ENCODE peak calls at places on chromosomes 16 and 17, in seven cellular contexts. B is right lobe of liver, W is ovary, K is tibial nerve, N is transverse colon, M is breast epithelium, F is mesenchymal stem cell. T is an unnamed sample. For H3K4me1, the result is how much of the 10 kb centered on the place peaks cover.

GRCh38 chr16:50269769-50270509 is 3.6 kb downstream of the ADCY7 start:
- DNase-seq in F (no peak), N (no peak), B (no peak), W (peak), M (no peak), K (no peak), T (no peak)

GRCh38 chr16:20372696-20373095 is 20.2 kb upstream of the UMOD start:
- DNase-seq in B (no peak), M (no peak), F (no peak), N (no peak), K (no peak), W (no peak), T (peak)

GRCh38 chr16:82135844-82136243 is 34.2 kb downstream of the MPHOSPH6 start:
- DNase-seq in M (no peak), W (no peak), B (no peak), N (no peak), K (no peak), F (no peak), T (no peak)

GRCh38 chr17:39926588-39927100 is 757 bp downstream of the ORMDL3 start:
- DNase-seq in B (peak), M (peak), K (no peak), N (peak), W (no peak), F (peak), T (peak)

GRCh38 chr17:49632201-49632600 is 45.7 kb downstream of the SPOP start:
- DNase-seq in K (no peak), B (no peak), N (no peak), F (no peak), W (no peak), M (no peak), T (no peak)

GRCh38 chr16:73610605-73611177 is 562.8 kb upstream of the ZFHX3 start:
- DNase-seq in F (no peak), B (no peak), N (no peak), W (no peak), M (no peak), K (no peak), T (no peak)

GRCh38 chr16:67882374-67883145 is 2.1 kb upstream of the NRN1L start:
- DNase-seq in N (no peak), K (no peak), W (no peak), M (no peak), F (no peak), B (peak), T (no peak)

GRCh38 chr16:2019500-2019899 is at the start of gene NPW:
- DNase-seq in F (peak), M (no peak), N (no peak), W (peak), K (no peak), B (peak), T (peak)

GRCh38 chr16:88456356-88457292 is 3.5 kb downstream of the ZFPM1 start:
- DNase-seq in K (no peak), N (no peak), M (no peak), W (no peak), B (no peak), F (no peak), T (no peak)

GRCh38 chr16:50688867-50689266 is 4.5 kb upstream of the NOD2 start:
- DNase-seq in B (no peak), M (no peak), K (no peak), W (no peak), F (no peak), N (no peak), T (no peak)

GRCh38 chr16:48462146-48462740 is 77.0 kb upstream of the SIAH1 start:
- DNase-seq in M (no peak), K (no peak), F (no peak), W (no peak), B (no peak), N (no peak), T (no peak)

GRCh38 chr16:53817117-53817516 is 113.2 kb downstream of the FTO start:
- DNase-seq in W (no peak), B (no peak), M (no peak), N (no peak), K (no peak), F (peak), T (peak)

GRCh38 chr16:8426569-8426968 is 163.7 kb downstream of the TMEM114 start:
- DNase-seq in B (no peak), K (no peak), M (no peak), W (no peak), F (no peak), N (no peak), T (no peak)

GRCh38 chr16:85173981-85174751 is 61.9 kb upstream of the CIBAR2 start:
- DNase-seq in K (no peak), B (peak), W (peak), F (peak), M (no peak), N (peak), T (peak)

GRCh38 chr16:13902052-13902451 is 17.9 kb upstream of the ERCC4 start:
- DNase-seq in K (no peak), B (no peak), F (no peak), N (no peak), M (no peak), W (no peak), T (no peak)

GRCh38 chr16:52022177-52022576 is 524.8 kb downstream of the TOX3 start:
- DNase-seq in F (no peak), K (no peak), M (no peak), N (no peak), B (no peak), W (no peak), T (no peak)

GRCh38 chr16:23368469-23368868 is 66.4 kb downstream of the SCNN1B start:
- DNase-seq in B (no peak), K (no peak), N (no peak), F (no peak), M (no peak), W (no peak), T (peak)

GRCh38 chr16:28309811-28310311 is 17.5 kb downstream of the SBK1 start:
- DNase-seq in W (no peak), M (no peak), K (no peak), N (peak), B (no peak), F (no peak), T (no peak)

GRCh38 chr16:10314811-10315210 is 71.0 kb upstream of the ATF7IP2 start:
- DNase-seq in W (no peak), K (no peak), F (no peak), B (no peak), N (no peak), M (no peak), T (peak)

GRCh38 chr17:27384261-27384701 is 72.0 kb upstream of the KSR1 start:
- DNase-seq in K (no peak), M (peak), N (peak), F (peak), B (peak), W (no peak), T (peak)

GRCh38 chr17:43917348-43918025 is 10.2 kb upstream of the MPP2 start:
- DNase-seq in N (peak), F (peak), B (peak), M (no peak), K (no peak), W (peak), T (peak)

GRCh38 chr17:2602597-2603017 is 9.2 kb downstream of the PAFAH1B1 start:
- DNase-seq in F (peak), W (no peak), M (no peak), B (no peak), N (no peak), K (no peak), T (no peak)

GRCh38 chr17:73480740-73481139 is 163.5 kb downstream of the SDK2 start:
- DNase-seq in M (no peak), W (no peak), N (no peak), F (no peak), K (no peak), B (no peak), T (no peak)

GRCh38 chr16:28063611-28064061 is at the start of gene GSG1L:
- DNase-seq in B (no peak), M (no peak), N (no peak), W (no peak), F (no peak), K (no peak), T (peak)

GRCh38 chr17:8015957-8016631 is 13.7 kb downstream of the GUCY2D start:
- DNase-seq in F (no peak), N (peak), B (peak), W (peak), M (no peak), K (no peak), T (peak)

GRCh38 chr16:49181812-49182211 is 99.8 kb downstream of the CBLN1 start:
- DNase-seq in F (no peak), K (no peak), B (no peak), M (no peak), W (no peak), N (peak), T (no peak)

GRCh38 chr16:80105160-80105559 is 435.6 kb upstream of the DYNLRB2 start:
- DNase-seq in K (no peak), N (no peak), B (no peak), W (no peak), F (no peak), M (no peak), T (peak)

GRCh38 chr17:53722407-53722806 is 100.3 kb upstream of the KIF2B start:
- DNase-seq in B (no peak), W (no peak), M (no peak), F (peak), N (no peak), K (no peak), T (peak)

DNA sequence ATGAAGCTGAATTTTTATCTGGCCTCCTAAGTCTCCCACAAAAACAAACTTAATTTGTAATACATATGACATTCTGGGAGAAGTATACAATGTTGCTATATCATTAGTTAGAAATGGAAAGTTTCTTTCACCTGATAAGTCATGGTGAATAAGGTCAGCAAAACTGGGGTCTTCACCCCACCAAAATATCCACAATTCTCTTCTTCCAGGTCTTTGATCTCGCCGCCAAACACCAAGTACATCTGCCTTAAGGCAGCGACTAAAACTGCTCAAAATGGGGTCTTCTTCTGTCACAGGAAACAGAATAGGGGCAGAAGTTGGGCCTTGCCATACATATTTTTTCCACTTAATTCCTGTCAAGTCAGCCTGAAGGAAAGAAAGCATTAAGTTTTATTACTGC is 2.1 kb downstream of the MED13 start:
- DNase-seq in F (peak), B (no peak), W (no peak), K (no peak), N (no peak), M (no peak), T (no peak)
- H3K4me1 ChIP-seq in F (under half), B (under half), W (under half), K (half or more), N (under half), M (under half), T (under half)

DNA sequence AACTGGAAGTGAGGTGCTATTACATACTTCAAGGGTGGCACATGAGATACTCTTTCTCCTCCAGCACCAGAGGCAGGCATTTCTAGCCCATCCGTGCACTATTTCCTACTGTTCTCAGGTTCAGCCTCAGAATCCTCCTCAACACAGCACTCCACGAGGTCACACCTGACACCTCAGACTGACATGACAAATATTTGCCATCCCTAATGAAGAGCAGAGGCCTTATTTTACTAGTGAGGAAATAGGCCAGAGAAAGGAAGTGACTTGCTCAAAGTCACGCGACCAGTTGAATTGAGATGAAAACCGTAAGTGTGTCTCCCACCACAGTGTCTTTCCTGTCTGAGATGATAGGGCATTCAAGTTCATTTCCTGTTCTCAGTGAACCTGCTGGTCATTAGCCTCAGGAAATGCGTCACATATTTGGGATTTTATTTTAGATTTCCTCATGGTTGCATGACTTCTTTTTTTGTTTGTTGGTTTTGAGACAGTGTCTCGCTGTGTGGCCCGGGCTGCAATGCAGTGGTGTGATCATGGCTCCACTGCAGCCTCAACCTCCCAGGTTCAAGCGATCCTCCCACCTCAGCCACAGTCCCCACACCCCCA is 23.5 kb downstream of the SEZ6 start:
- DNase-seq in N (peak), K (no peak), F (peak), B (no peak), M (peak), W (no peak), T (no peak)
- H3K27ac ChIP-seq in N (peak), K (peak), F (no peak), B (no peak), M (no peak), W (no peak), T (no peak)

GRCh38 chr17:17073627-17074521 is 31.6 kb downstream of the MPRIP start:
- DNase-seq in W (peak), K (peak), M (no peak), N (no peak), B (no peak), F (peak), T (peak)
- H3K4me1 ChIP-seq in W (under half), K (half or more), M (under half), N (under half), B (under half), F (under half), T (under half)

GRCh38 chr17:69607162-69607834 is 192.8 kb downstream of the MAP2K6 start:
- DNase-seq in N (peak), F (peak), B (peak), M (peak), K (peak), W (peak), T (peak)

GRCh38 chr17:69609495-69610315 is 195.2 kb downstream of the MAP2K6 start:
- DNase-seq in K (no peak), B (no peak), W (no peak), N (no peak), M (no peak), F (peak), T (peak)

GRCh38 chr17:69608808-69609494 is 194.5 kb downstream of the MAP2K6 start:
- DNase-seq in W (no peak), B (no peak), K (no peak), F (peak), N (no peak), M (peak), T (peak)

GRCh38 chr17:69606142-69606800 is 191.8 kb downstream of the MAP2K6 start:
- DNase-seq in N (no peak), F (no peak), B (no peak), K (no peak), M (no peak), W (no peak), T (no peak)

DNA sequence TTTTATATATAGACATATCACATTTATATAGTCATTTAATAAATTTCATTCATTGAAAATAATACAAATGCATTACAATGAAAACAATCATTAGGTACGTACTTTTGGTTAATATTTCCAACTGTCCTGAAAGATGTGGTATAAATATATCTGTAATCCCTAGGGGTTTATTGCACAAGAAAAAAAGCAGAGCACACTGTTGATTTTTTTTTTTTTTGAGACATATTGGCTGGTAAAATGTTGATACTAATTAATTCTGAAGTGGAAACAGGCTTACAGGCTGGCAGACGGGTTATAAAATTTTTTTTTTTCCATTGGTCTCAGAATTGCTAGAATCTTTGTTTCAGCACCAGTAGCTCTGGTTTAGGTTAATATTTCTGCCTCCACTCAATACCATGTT is 193.6 kb downstream of the MAP2K6 start:
- DNase-seq in N (no peak), F (no peak), W (no peak), B (no peak), M (no peak), K (no peak), T (peak)
- H3K27ac ChIP-seq in N (peak), F (peak), W (peak), B (no peak), M (peak), K (peak), T (peak)

GRCh38 chr17:10088444-10088843 is 110.0 kb downstream of the GAS7 start:
- DNase-seq in K (no peak), F (no peak), B (no peak), N (no peak), W (no peak), M (no peak), T (no peak)
- H3K4me1 ChIP-seq in K (under half), F (under half), B (under half), N (under half), W (under half), M (under half), T (under half)

GRCh38 chr16:31118223-31119155 is 1.0 kb downstream of the KAT8 start:
- DNase-seq in N (no peak), K (no peak), B (no peak), M (no peak), W (no peak), F (peak), T (peak)
- H3K27ac ChIP-seq in N (peak), K (peak), B (peak), M (peak), W (peak), F (peak), T (peak)

GRCh38 chr16:31361201-31362110 is 6.5 kb downstream of the ITGAX start:
- DNase-seq in F (no peak), N (no peak), B (no peak), M (no peak), W (no peak), K (no peak), T (no peak)
- H3K4me1 ChIP-seq in F (under half), N (under half), B (under half), M (under half), W (under half), K (under half), T (under half)

GRCh38 chr16:58045096-58045495 is 19.5 kb downstream of the MMP15 start:
- DNase-seq in W (no peak), B (no peak), N (no peak), F (no peak), M (no peak), K (no peak), T (no peak)

GRCh38 chr16:58047557-58048348 is 22.2 kb downstream of the MMP15 start:
- DNase-seq in K (no peak), M (no peak), F (no peak), W (no peak), N (no peak), B (no peak), T (no peak)

GRCh38 chr16:58046054-58046881 is 20.7 kb downstream of the MMP15 start:
- DNase-seq in F (no peak), K (no peak), W (no peak), M (no peak), N (no peak), B (no peak), T (no peak)

GRCh38 chr16:58048494-58048893 is 22.9 kb downstream of the MMP15 start:
- DNase-seq in K (no peak), F (no peak), W (no peak), M (no peak), N (no peak), B (no peak), T (no peak)

GRCh38 chr16:58046936-58047335 is 21.4 kb downstream of the MMP15 start:
- DNase-seq in F (no peak), B (no peak), M (no peak), W (no peak), K (no peak), N (peak), T (no peak)
- H3K27ac ChIP-seq in F (no peak), B (no peak), M (no peak), W (no peak), K (peak), N (peak), T (no peak)

GRCh38 chr17:4177732-4178131 is 34.7 kb downstream of the CYB5D2 start:
- DNase-seq in K (no peak), F (no peak), N (no peak), B (no peak), W (peak), M (no peak), T (no peak)
- H3K4me1 ChIP-seq in K (under half), F (under half), N (under half), B (under half), W (under half), M (under half), T (under half)